ENCODE peak calls at places on chromosomes 11 and 22, in five cellular contexts. K is activated CD4-positive, alpha-beta T cell treated with anti-CD3 and anti-CD28 coated beads, Interleukin-2, amount 10 ng/mL, durations not matched to agents 7 days and 5 days; O is lower lobe of right lung; C is T-helper 1 cell; Z is CD4-positive, alpha-beta T cell. T is an unnamed sample.

GRCh38 chr22:28977481-28977971 is 84.1 kb downstream of the C22orf31 start:
- DNase-seq in K (no peak), O (no peak), C (no peak), Z (no peak), T (no peak)

GRCh38 chr11:17776213-17776875 is 41.8 kb downstream of the KCNC1 start:
- DNase-seq in K (no peak), O (no peak), C (no peak), Z (no peak), T (no peak)

GRCh38 chr22:38937541-38937940 is 19.9 kb upstream of the APOBEC3A start:
- DNase-seq in K (no peak), O (no peak), C (no peak), Z (no peak), T (no peak)

GRCh38 chr22:50141891-50142363 is 28.6 kb upstream of the PANX2 start:
- DNase-seq in K (no peak), O (no peak), C (no peak), Z (no peak), T (no peak)

GRCh38 chr11:113550179-113550578 is 75.0 kb upstream of the DRD2 start:
- DNase-seq in K (no peak), O (no peak), C (no peak), Z (no peak), T (no peak)

GRCh38 chr11:1368216-1368615 is 21.5 kb upstream of the BRSK2 start:
- DNase-seq in K (no peak), O (no peak), C (no peak), Z (no peak), T (no peak)

GRCh38 chr22:32810241-32811133 is 9.0 kb downstream of the TIMP3 start:
- DNase-seq in K (no peak), O (no peak), C (no peak), Z (no peak), T (no peak)

GRCh38 chr11:7600205-7600775 is 73.0 kb downstream of the CYB5R2 start:
- DNase-seq in K (no peak), O (peak; percentile 72), C (no peak), Z (no peak), T (no peak)

GRCh38 chr11:697028-697491 is 1.4 kb downstream of the TMEM80 start:
- DNase-seq in K (no peak), O (peak; percentile 52), C (no peak), Z (no peak), T (no peak)

GRCh38 chr11:84719935-84720577 is 907.1 kb downstream of the DLG2 start:
- DNase-seq in K (no peak), O (peak; percentile 31), C (no peak), Z (no peak), T (no peak)

GRCh38 chr11:96276836-96277235 is 66.2 kb downstream of the MAML2 start:
- DNase-seq in K (no peak), O (no peak), C (no peak), Z (no peak), T (no peak)

GRCh38 chr22:39518124-39518786 is 2.1 kb upstream of the ATF4 start:
- DNase-seq in K (no peak), O (peak; percentile 9), C (no peak), Z (no peak), T (no peak)

GRCh38 chr11:17733261-17733660 is 1.3 kb upstream of the KCNC1 start:
- DNase-seq in K (no peak), O (no peak), C (no peak), Z (no peak), T (no peak)

GRCh38 chr11:65833297-65834030 is at the start of gene SNX32:
- DNase-seq in K (peak; percentile 96), O (peak; percentile 96), C (peak; percentile 88), Z (peak; percentile 92), T (peak; percentile 83)

GRCh38 chr22:24066260-24066659 is 55.2 kb downstream of the CABIN1 start:
- DNase-seq in K (no peak), O (no peak), C (no peak), Z (no peak), T (no peak)

GRCh38 chr22:33083212-33083611 is 25.0 kb upstream of the SYN3 start:
- DNase-seq in K (no peak), O (no peak), C (no peak), Z (no peak), T (no peak)

GRCh38 chr22:35126993-35127392 is 61.0 kb downstream of the ISX start:
- DNase-seq in K (no peak), O (no peak), C (no peak), Z (no peak), T (no peak)

GRCh38 chr11:107713009-107713408 is 1.2 kb upstream of the SLN start:
- DNase-seq in K (no peak), O (no peak), C (no peak), Z (no peak), T (no peak)

GRCh38 chr11:1889941-1890855 is 1.5 kb downstream of the PRR33 start:
- DNase-seq in K (no peak), O (no peak), C (no peak), Z (no peak), T (no peak)

GRCh38 chr22:18028817-18029527 is 4.6 kb upstream of the MICAL3 start:
- DNase-seq in K (no peak), O (no peak), C (no peak), Z (no peak), T (no peak)

GRCh38 chr11:34408580-34409172 is 30.1 kb upstream of the CAT start:
- DNase-seq in K (no peak), O (no peak), C (no peak), Z (no peak), T (no peak)

GRCh38 chr11:2813141-2813908 is 72.2 kb downstream of the CDKN1C start:
- DNase-seq in K (no peak), O (peak; percentile 30), C (no peak), Z (no peak), T (no peak)

GRCh38 chr22:17243524-17243923 is 24.3 kb upstream of the ADA2 start:
- DNase-seq in K (no peak), O (peak; percentile 69), C (no peak), Z (no peak), T (no peak)

GRCh38 chr11:73539506-73540084 is 58.3 kb downstream of the FAM168A start:
- DNase-seq in K (no peak), O (no peak), C (no peak), Z (no peak), T (no peak)

GRCh38 chr11:4664791-4665190 is 21.0 kb downstream of the OR51E1 start:
- DNase-seq in K (no peak), O (no peak), C (no peak), Z (no peak), T (no peak)

T was measured in thoracic aorta.